ENCODE peak calls at places on chromosomes 12 and 14, in six cellular contexts. F is lung, J is astrocyte, U is Caco-2, P is GM23248, V is lower lobe of right lung. O is an unnamed sample.

GRCh38 chr12:49825971-49826421 is 2.2 kb downstream of the NCKAP5L start:
- DNase-seq in P (peak; percentile 72), U (no peak), J (peak; percentile 16), F (no peak), V (no peak), O (no peak)

GRCh38 chr14:104897286-104898194 is 27.1 kb upstream of the PLD4 start:
- DNase-seq in P (no peak), J (no peak), V (peak; percentile 44), F (no peak), U (no peak), O (no peak)

GRCh38 chr12:50764861-50765324 is 992 bp downstream of the ATF1 start:
- DNase-seq in V (no peak), F (peak; percentile 39), P (peak; percentile 67), U (peak; percentile 56), J (peak; percentile 16), O (no peak)

GRCh38 chr14:75690010-75690409 is 29.0 kb downstream of the TTLL5 start:
- DNase-seq in F (no peak), J (peak; percentile 9), U (no peak), P (no peak), V (no peak), O (no peak)

GRCh38 chr12:121804417-121805111 is 755 bp downstream of the SETD1B start:
- DNase-seq in F (peak; percentile 44), J (no peak), P (peak; percentile 62), V (no peak), U (peak; percentile 60), O (no peak)

GRCh38 chr12:108193922-108194321 is 64.8 kb downstream of the WSCD2 start:
- DNase-seq in P (peak; percentile 47), J (no peak), U (no peak), V (no peak), F (peak; percentile 36), O (no peak)

GRCh38 chr12:67355428-67356385 is 86.5 kb downstream of the CAND1 start:
- DNase-seq in J (peak; percentile 57), P (peak; percentile 81), V (no peak), F (no peak), U (no peak), O (no peak)

GRCh38 chr12:15118946-15119345 is 102.3 kb downstream of the RERG start:
- DNase-seq in F (no peak), V (no peak), U (no peak), J (no peak), P (no peak), O (no peak)

GRCh38 chr14:75658957-75659356 is 1.7 kb downstream of the ERG28 start:
- DNase-seq in V (no peak), U (no peak), J (no peak), P (no peak), F (no peak), O (no peak)

GRCh38 chr14:69619007-69619406 is 7.6 kb downstream of the SUSD6 start:
- DNase-seq in J (peak; percentile 47), V (no peak), F (no peak), P (peak; percentile 56), U (no peak), O (no peak)

GRCh38 chr14:69615471-69616407 is 4.3 kb downstream of the SUSD6 start:
- DNase-seq in J (peak; percentile 78), P (peak; percentile 91), U (no peak), V (no peak), F (peak; percentile 73), O (no peak)

GRCh38 chr14:69614592-69614991 is 3.2 kb downstream of the SUSD6 start:
- DNase-seq in F (peak; percentile 56), J (no peak), U (no peak), V (peak; percentile 72), P (no peak), O (peak; percentile 22)

GRCh38 chr14:69617796-69618195 is 6.4 kb downstream of the SUSD6 start:
- DNase-seq in U (no peak), V (no peak), J (no peak), F (no peak), P (no peak), O (no peak)

DNA sequence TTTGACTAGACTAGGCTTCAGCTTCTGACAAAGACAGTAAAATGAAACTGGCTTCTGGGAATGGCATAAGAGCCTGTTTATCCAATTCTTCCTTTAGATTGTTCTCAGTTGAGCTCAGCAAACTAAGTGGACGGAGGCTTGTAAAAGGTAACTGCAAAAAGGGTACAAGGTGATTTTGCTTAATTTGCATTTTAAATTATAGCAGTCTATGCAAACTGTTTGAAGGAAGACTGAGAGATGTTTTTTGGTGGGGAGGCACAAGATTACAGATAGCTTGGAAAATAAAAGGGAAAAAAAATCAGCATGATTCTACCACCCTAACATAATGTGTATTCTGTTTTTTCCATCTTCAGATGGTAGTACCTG is 5.0 kb downstream of the SUSD6 start:
- DNase-seq in V (no peak), U (no peak), P (no peak), J (no peak), F (no peak), O (no peak)
- H3K4me1 ChIP-seq in V (peaks cover 88% of the 10 kb centered on the region), U (peaks cover 22% of the 10 kb centered on the region), P (peaks cover 66% of the 10 kb centered on the region), J (peaks cover 42% of the 10 kb centered on the region), F (peaks cover 13% of the 10 kb centered on the region), O (peaks cover 56% of the 10 kb centered on the region)

GRCh38 chr12:11657511-11657910 is 8.0 kb downstream of the ETV6 start:
- DNase-seq in V (no peak), F (no peak), U (no peak), P (peak; percentile 30), J (no peak), O (no peak)

GRCh38 chr12:11661491-11662085 is 12.1 kb downstream of the ETV6 start:
- DNase-seq in J (peak; percentile 71), F (no peak), P (no peak), U (no peak), V (no peak), O (no peak)

GRCh38 chr12:11656550-11656949 is 7.1 kb downstream of the ETV6 start:
- DNase-seq in P (no peak), J (no peak), F (no peak), U (no peak), V (no peak), O (no peak)

GRCh38 chr12:11660624-11661023 is 11.2 kb downstream of the ETV6 start:
- DNase-seq in F (no peak), J (no peak), V (no peak), U (no peak), P (no peak), O (no peak)

GRCh38 chr12:11658796-11659195 is 9.3 kb downstream of the ETV6 start:
- DNase-seq in U (no peak), V (no peak), F (no peak), P (peak; percentile 85), J (peak; percentile 93), O (no peak)
- H3K4me1 ChIP-seq in U (no peaks in the 10 kb centered on the region), V (peaks cover 86% of the 10 kb centered on the region), F (peaks cover 21% of the 10 kb centered on the region), P (peaks cover 23% of the 10 kb centered on the region), J (peaks cover 41% of the 10 kb centered on the region), O (peaks cover 100% of the 10 kb centered on the region)

GRCh38 chr12:111193511-111193910 is 175.4 kb downstream of the PHETA1 start:
- DNase-seq in V (no peak), P (no peak), J (no peak), U (no peak), F (no peak), O (no peak)

GRCh38 chr12:111196532-111196931 is 172.4 kb downstream of the PHETA1 start:
- DNase-seq in P (no peak), V (no peak), U (no peak), F (no peak), J (no peak), O (no peak)

GRCh38 chr12:111193977-111194702 is 174.8 kb downstream of the PHETA1 start:
- DNase-seq in J (no peak), V (no peak), U (no peak), F (no peak), P (no peak), O (no peak)

GRCh38 chr12:111194703-111195051 is 174.2 kb downstream of the PHETA1 start:
- DNase-seq in J (no peak), V (no peak), F (no peak), U (no peak), P (no peak), O (no peak)

DNA sequence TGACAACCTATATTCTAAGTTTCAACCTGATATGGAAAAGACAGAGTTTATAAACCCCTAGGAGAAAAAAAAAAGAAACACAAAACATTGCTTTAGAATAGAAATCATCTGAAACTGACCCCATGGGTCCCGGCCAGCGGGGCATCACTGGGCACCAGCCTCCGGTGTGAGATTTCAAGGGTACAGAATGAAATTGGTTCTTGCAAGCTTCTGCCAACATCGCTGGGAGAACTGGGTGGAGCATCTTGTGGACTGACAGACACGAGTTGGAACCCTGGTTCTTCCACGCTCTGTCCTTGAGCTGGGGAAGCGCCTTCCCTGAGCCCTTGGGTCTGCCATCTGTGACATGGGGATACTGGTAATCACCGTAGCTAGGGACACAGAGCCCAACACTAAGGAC is 173.6 kb downstream of the PHETA1 start:
- DNase-seq in F (no peak), J (no peak), V (no peak), U (no peak), P (no peak), O (no peak)
- H3K4me1 ChIP-seq in F (no peaks in the 10 kb centered on the region), J (no peaks in the 10 kb centered on the region), V (no peaks in the 10 kb centered on the region), U (no peaks in the 10 kb centered on the region), P (no peaks in the 10 kb centered on the region), O (no peaks in the 10 kb centered on the region)

DNA sequence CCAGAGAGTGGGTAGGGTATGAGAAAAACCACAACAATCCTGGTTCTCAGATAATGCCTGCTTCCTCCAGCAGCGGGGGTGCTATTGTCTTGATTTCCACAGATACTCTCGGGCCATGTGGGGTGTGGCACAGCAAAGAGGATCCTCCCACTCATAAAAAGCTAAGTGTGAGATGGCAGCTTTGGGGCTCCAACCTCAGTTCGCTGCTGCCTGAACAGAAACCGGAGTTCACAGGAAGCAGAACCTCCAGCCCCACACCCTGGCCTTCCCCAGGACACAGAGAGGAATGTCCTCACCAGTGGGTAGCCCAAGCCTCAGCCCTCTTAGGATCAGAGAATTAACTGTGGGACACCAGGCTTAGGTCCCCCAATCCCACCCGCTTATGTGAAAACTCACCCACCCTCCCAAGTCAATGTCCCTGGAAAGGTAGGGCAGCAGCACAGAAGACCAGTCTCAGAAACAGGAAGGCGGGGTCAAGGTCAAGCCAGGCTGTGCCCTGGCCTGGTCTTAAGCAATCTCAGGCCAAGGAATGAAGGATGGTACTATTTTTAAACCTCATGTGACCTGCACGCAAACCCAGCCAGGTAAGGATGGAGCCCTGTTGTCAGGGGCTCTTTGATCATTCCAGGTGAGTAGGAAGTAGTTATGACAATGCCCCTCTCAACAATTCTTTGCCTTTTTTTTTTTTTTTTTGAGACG is 9.0 kb downstream of the KCTD10 start:
- DNase-seq in P (peak; percentile 75), J (no peak), V (peak; percentile 66), F (no peak), U (no peak), O (no peak)
- H3K4me1 ChIP-seq in P (peaks cover 63% of the 10 kb centered on the region), J (peaks cover 18% of the 10 kb centered on the region), V (peaks cover 93% of the 10 kb centered on the region), F (peaks cover 45% of the 10 kb centered on the region), U (peaks cover 9% of the 10 kb centered on the region), O (peaks cover 94% of the 10 kb centered on the region)

GRCh38 chr14:24098229-24098926 is 4.3 kb downstream of the PCK2 start:
- DNase-seq in P (no peak), U (no peak), J (no peak), V (no peak), F (no peak), O (no peak)

GRCh38 chr14:24093901-24094838 is at the start of gene PCK2:
- DNase-seq in J (peak; percentile 59), V (peak; percentile 98), F (peak; percentile 96), U (peak; percentile 98), P (peak; percentile 96), O (peak; percentile 72)

GRCh38 chr14:24094839-24095195 is 706 bp downstream of the PCK2 start:
- DNase-seq in J (no peak), U (no peak), V (no peak), F (no peak), P (no peak), O (no peak)

GRCh38 chr14:24095196-24096068 is 1.3 kb downstream of the PCK2 start:
- DNase-seq in F (peak; percentile 65), P (peak; percentile 77), J (no peak), U (peak; percentile 84), V (peak; percentile 82), O (no peak)

GRCh38 chr14:24096545-24097181 is 2.6 kb downstream of the PCK2 start:
- DNase-seq in F (no peak), J (no peak), V (no peak), P (no peak), U (no peak), O (no peak)
- H3K4me1 ChIP-seq in F (peaks cover 10% of the 10 kb centered on the region), J (peaks cover 6% of the 10 kb centered on the region), V (peaks cover 31% of the 10 kb centered on the region), P (peaks cover 10% of the 10 kb centered on the region), U (peaks cover 21% of the 10 kb centered on the region), O (peaks cover 21% of the 10 kb centered on the region)